ENCODE peak calls at places on chromosomes 13 and 19, in ten cellular contexts. One of them, this sample, is unnamed.

GRCh38 chr19:17948967-17949930 is 16.4 kb downstream of the CCDC124 start:
- DNase-seq in omental fat pad: no peak
- DNase-seq in C1 segment of cervical spinal cord: no peak
- DNase-seq in activated naive CD4-positive, alpha-beta T cell: peak
- DNase-seq in T-cell: no peak
- DNase-seq in activated T-cell treated with anti-CD3 and anti-CD28 coated beads for 1 hour: no peak
- DNase-seq in cardiac muscle cell: no peak
- DNase-seq in stomach: no peak
- DNase-seq in fibroblast of the aortic adventitia: no peak
- DNase-seq in H9: peak
- DNase-seq in this sample: no peak

GRCh38 chr13:102983496-102983895 is 82.7 kb downstream of the SLC10A2 start:
- DNase-seq in activated T-cell treated with anti-CD3 and anti-CD28 coated beads for 1 hour: no peak
- DNase-seq in T-cell: no peak
- DNase-seq in fibroblast of the aortic adventitia: no peak
- DNase-seq in activated naive CD4-positive, alpha-beta T cell: no peak
- DNase-seq in cardiac muscle cell: no peak
- DNase-seq in omental fat pad: no peak
- DNase-seq in C1 segment of cervical spinal cord: no peak
- DNase-seq in stomach: no peak
- DNase-seq in H9: no peak
- DNase-seq in this sample: no peak

GRCh38 chr19:40136818-40137217 is 46.1 kb upstream of the ZNF780A start:
- DNase-seq in activated naive CD4-positive, alpha-beta T cell: no peak
- DNase-seq in fibroblast of the aortic adventitia: no peak
- DNase-seq in T-cell: no peak
- DNase-seq in stomach: no peak
- DNase-seq in activated T-cell treated with anti-CD3 and anti-CD28 coated beads for 1 hour: no peak
- DNase-seq in C1 segment of cervical spinal cord: no peak
- DNase-seq in H9: no peak
- DNase-seq in omental fat pad: no peak
- DNase-seq in cardiac muscle cell: no peak
- DNase-seq in this sample: no peak

GRCh38 chr19:35063940-35064818 is 22.7 kb downstream of the HPN start:
- DNase-seq in activated naive CD4-positive, alpha-beta T cell: no peak
- DNase-seq in stomach: no peak
- DNase-seq in C1 segment of cervical spinal cord: no peak
- DNase-seq in activated T-cell treated with anti-CD3 and anti-CD28 coated beads for 1 hour: no peak
- DNase-seq in cardiac muscle cell: no peak
- DNase-seq in H9: no peak
- DNase-seq in fibroblast of the aortic adventitia: peak
- DNase-seq in omental fat pad: no peak
- DNase-seq in T-cell: no peak
- DNase-seq in this sample: peak

GRCh38 chr19:46713781-46714522 is 3.0 kb downstream of the PRKD2 start:
- DNase-seq in H9: peak
- DNase-seq in activated T-cell treated with anti-CD3 and anti-CD28 coated beads for 1 hour: peak
- DNase-seq in stomach: peak
- DNase-seq in omental fat pad: peak
- DNase-seq in C1 segment of cervical spinal cord: peak
- DNase-seq in fibroblast of the aortic adventitia: peak
- DNase-seq in cardiac muscle cell: peak
- DNase-seq in T-cell: peak
- DNase-seq in activated naive CD4-positive, alpha-beta T cell: peak
- DNase-seq in this sample: peak

GRCh38 chr19:27974082-27974513 is 1238.9 kb downstream of the UQCRFS1 start:
- DNase-seq in T-cell: no peak
- DNase-seq in omental fat pad: no peak
- DNase-seq in activated T-cell treated with anti-CD3 and anti-CD28 coated beads for 1 hour: no peak
- DNase-seq in stomach: peak
- DNase-seq in H9: peak
- DNase-seq in cardiac muscle cell: peak
- DNase-seq in C1 segment of cervical spinal cord: peak
- DNase-seq in activated naive CD4-positive, alpha-beta T cell: no peak
- DNase-seq in fibroblast of the aortic adventitia: peak
- DNase-seq in this sample: peak

GRCh38 chr13:44051405-44051804 is 171.7 kb downstream of the LACC1 start:
- DNase-seq in cardiac muscle cell: no peak
- DNase-seq in C1 segment of cervical spinal cord: no peak
- DNase-seq in activated naive CD4-positive, alpha-beta T cell: no peak
- DNase-seq in omental fat pad: no peak
- DNase-seq in H9: no peak
- DNase-seq in fibroblast of the aortic adventitia: no peak
- DNase-seq in T-cell: no peak
- DNase-seq in stomach: no peak
- DNase-seq in activated T-cell treated with anti-CD3 and anti-CD28 coated beads for 1 hour: no peak
- DNase-seq in this sample: no peak

GRCh38 chr19:19224852-19225494 is 13.2 kb downstream of the NCAN start:
- DNase-seq in stomach: peak
- DNase-seq in omental fat pad: no peak
- DNase-seq in activated T-cell treated with anti-CD3 and anti-CD28 coated beads for 1 hour: peak
- DNase-seq in activated naive CD4-positive, alpha-beta T cell: peak
- DNase-seq in T-cell: peak
- DNase-seq in cardiac muscle cell: peak
- DNase-seq in H9: peak
- DNase-seq in fibroblast of the aortic adventitia: peak
- DNase-seq in C1 segment of cervical spinal cord: no peak
- DNase-seq in this sample: peak

GRCh38 chr19:49696115-49696514 is 5.2 kb downstream of the CPT1C start:
- DNase-seq in fibroblast of the aortic adventitia: no peak
- DNase-seq in T-cell: no peak
- DNase-seq in activated naive CD4-positive, alpha-beta T cell: no peak
- DNase-seq in omental fat pad: no peak
- DNase-seq in activated T-cell treated with anti-CD3 and anti-CD28 coated beads for 1 hour: no peak
- DNase-seq in stomach: no peak
- DNase-seq in cardiac muscle cell: no peak
- DNase-seq in H9: no peak
- DNase-seq in C1 segment of cervical spinal cord: no peak
- DNase-seq in this sample: no peak

GRCh38 chr19:48396871-48397176 is 3.4 kb downstream of the GRIN2D start:
- DNase-seq in cardiac muscle cell: no peak
- DNase-seq in fibroblast of the aortic adventitia: no peak
- DNase-seq in activated T-cell treated with anti-CD3 and anti-CD28 coated beads for 1 hour: no peak
- DNase-seq in C1 segment of cervical spinal cord: no peak
- DNase-seq in activated naive CD4-positive, alpha-beta T cell: no peak
- DNase-seq in omental fat pad: no peak
- DNase-seq in stomach: no peak
- DNase-seq in H9: no peak
- DNase-seq in T-cell: no peak
- DNase-seq in this sample: no peak

GRCh38 chr19:51525731-51526130 is 5.7 kb downstream of the SIGLEC6 start:
- DNase-seq in H9: no peak
- DNase-seq in fibroblast of the aortic adventitia: no peak
- DNase-seq in stomach: no peak
- DNase-seq in cardiac muscle cell: no peak
- DNase-seq in T-cell: no peak
- DNase-seq in activated naive CD4-positive, alpha-beta T cell: no peak
- DNase-seq in omental fat pad: no peak
- DNase-seq in C1 segment of cervical spinal cord: no peak
- DNase-seq in activated T-cell treated with anti-CD3 and anti-CD28 coated beads for 1 hour: no peak
- DNase-seq in this sample: no peak

GRCh38 chr13:21625366-21625765 is 21.4 kb upstream of the MICU2 start:
- DNase-seq in C1 segment of cervical spinal cord: no peak
- DNase-seq in activated naive CD4-positive, alpha-beta T cell: no peak
- DNase-seq in omental fat pad: no peak
- DNase-seq in T-cell: no peak
- DNase-seq in H9: no peak
- DNase-seq in activated T-cell treated with anti-CD3 and anti-CD28 coated beads for 1 hour: no peak
- DNase-seq in cardiac muscle cell: no peak
- DNase-seq in stomach: no peak
- DNase-seq in fibroblast of the aortic adventitia: peak
- DNase-seq in this sample: peak

This sample was measured in COLO829.